ENCODE peak calls at places on chromosomes 11 and 22, in six cellular contexts. V, I, Z, F, D and K are unnamed samples.

GRCh38 chr11:8870461-8871282 is 40.3 kb upstream of the AKIP1 start:
- DNase-seq in F (peak), I (peak), Z (peak), D (peak), V (peak), K (no peak)

GRCh38 chr11:32874144-32874543 is 18.5 kb upstream of the QSER1 start:
- DNase-seq in F (no peak), Z (no peak), I (no peak), D (no peak), V (no peak), K (no peak)

GRCh38 chr11:123588117-123588815 is 66.2 kb downstream of the SCN3B start:
- DNase-seq in F (no peak), V (no peak), Z (no peak), I (no peak), D (no peak), K (no peak)

GRCh38 chr11:17504330-17505107 is 27.9 kb upstream of the ABCC8 start:
- DNase-seq in D (peak), I (peak), F (peak), Z (peak), V (peak), K (peak)

GRCh38 chr11:96155627-96156378 is 187.2 kb downstream of the MAML2 start:
- DNase-seq in I (peak), F (peak), Z (peak), V (peak), D (peak), K (peak)

GRCh38 chr22:22167791-22168189 is 76.8 kb upstream of the VPREB1 start:
- DNase-seq in F (no peak), Z (no peak), V (no peak), I (no peak), D (no peak), K (no peak)

GRCh38 chr22:39545310-39546063 is 12.9 kb upstream of the RPS19BP1 start:
- DNase-seq in I (peak), D (no peak), Z (peak), F (no peak), V (no peak), K (no peak)

GRCh38 chr11:100719362-100719761 is 32.3 kb downstream of the ARHGAP42 start:
- DNase-seq in D (no peak), V (no peak), I (peak), F (no peak), Z (peak), K (no peak)

GRCh38 chr11:15139101-15139770 is 24.5 kb downstream of the INSC start:
- DNase-seq in F (no peak), D (no peak), Z (no peak), I (no peak), V (no peak), K (no peak)

GRCh38 chr11:95282337-95282751 is 51.3 kb upstream of the SESN3 start:
- DNase-seq in D (no peak), V (no peak), I (peak), Z (peak), F (no peak), K (no peak)

GRCh38 chr11:1852885-1853284 is at the start of gene LSP1:
- DNase-seq in I (no peak), V (no peak), Z (no peak), D (no peak), F (no peak), K (no peak)

GRCh38 chr11:57131080-57131790 is 50.5 kb upstream of the LRRC55 start:
- DNase-seq in V (no peak), I (peak), F (peak), D (peak), Z (peak), K (no peak)

GRCh38 chr11:888290-889212 is 22.1 kb downstream of the CHID1 start:
- DNase-seq in F (no peak), I (no peak), V (no peak), D (no peak), Z (no peak), K (no peak)

GRCh38 chr11:124310746-124311145 is 3.0 kb downstream of the OR8D1 start:
- DNase-seq in Z (peak), D (no peak), I (no peak), F (no peak), V (no peak), K (no peak)

GRCh38 chr11:102253018-102253775 is 64.1 kb upstream of the BIRC3 start:
- DNase-seq in I (no peak), D (no peak), V (no peak), F (no peak), Z (no peak), K (no peak)

GRCh38 chr22:41957941-41958556 is 6.1 kb downstream of the SMIM45 start:
- DNase-seq in Z (no peak), V (no peak), I (no peak), F (no peak), D (no peak), K (no peak)

GRCh38 chr22:22199634-22200033 is 45.0 kb upstream of the VPREB1 start:
- DNase-seq in D (no peak), I (no peak), Z (no peak), V (no peak), F (no peak), K (no peak)

GRCh38 chr11:95531116-95531515 is 258.5 kb downstream of the FAM76B start:
- DNase-seq in I (peak), V (no peak), Z (peak), F (no peak), D (no peak), K (no peak)

GRCh38 chr11:83566948-83567347 is 280.8 kb upstream of the CCDC90B start:
- DNase-seq in D (no peak), Z (peak), F (no peak), V (no peak), I (peak), K (no peak)

GRCh38 chr11:8291421-8292350 is 28.0 kb upstream of the LMO1 start:
- DNase-seq in D (no peak), F (no peak), Z (no peak), V (no peak), I (no peak), K (no peak)

GRCh38 chr22:49979587-49980264 is 19.2 kb downstream of the PIM3 start:
- DNase-seq in Z (peak), I (peak), D (no peak), F (no peak), V (no peak), K (no peak)

DNA sequence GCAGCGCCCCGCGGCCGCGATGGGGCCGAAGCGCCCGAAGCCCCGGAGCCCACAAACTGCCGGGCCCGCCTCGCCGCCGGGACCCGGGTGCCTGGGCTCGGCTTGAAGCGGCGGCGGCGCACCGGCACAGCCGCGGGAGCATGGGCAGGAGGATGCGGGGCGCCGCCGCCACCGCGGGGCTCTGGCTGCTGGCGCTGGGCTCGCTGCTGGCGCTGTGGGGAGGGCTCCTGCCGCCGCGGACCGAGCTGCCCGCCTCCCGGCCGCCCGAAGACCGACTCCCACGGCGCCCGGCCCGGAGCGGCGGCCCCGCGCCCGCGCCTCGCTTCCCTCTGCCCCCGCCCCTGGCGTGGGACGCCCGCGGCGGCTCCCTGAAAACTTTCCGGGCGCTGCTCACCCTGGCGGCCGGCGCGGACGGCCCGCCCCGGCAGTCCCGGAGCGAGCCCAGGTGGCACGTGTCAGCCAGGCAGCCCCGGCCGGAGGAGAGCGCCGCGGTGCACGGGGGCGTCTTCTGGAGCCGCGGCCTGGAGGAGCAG is 303 bp downstream of the FJX1 start:
- DNase-seq in I (peak), D (peak), F (peak), V (no peak), Z (peak), K (no peak)
- H3K27ac ChIP-seq in I (peak), D (peak), F (peak), V (no peak), Z (no peak), K (no peak)

GRCh38 chr22:17172172-17172833 is 13.2 kb upstream of the HDHD5 start:
- DNase-seq in I (no peak), Z (no peak), F (peak), D (peak), V (no peak), K (no peak)
- H3K4me3 ChIP-seq in I (peak), Z (peak), F (peak), D (peak), V (peak), K (peak)

GRCh38 chr11:10861799-10862198 is 3.9 kb upstream of the ZBED5 start:
- DNase-seq in D (no peak), I (no peak), F (no peak), V (no peak), Z (no peak), K (no peak)
- H3K27ac ChIP-seq in D (no peak), I (no peak), F (peak), V (no peak), Z (no peak), K (peak)

DNA sequence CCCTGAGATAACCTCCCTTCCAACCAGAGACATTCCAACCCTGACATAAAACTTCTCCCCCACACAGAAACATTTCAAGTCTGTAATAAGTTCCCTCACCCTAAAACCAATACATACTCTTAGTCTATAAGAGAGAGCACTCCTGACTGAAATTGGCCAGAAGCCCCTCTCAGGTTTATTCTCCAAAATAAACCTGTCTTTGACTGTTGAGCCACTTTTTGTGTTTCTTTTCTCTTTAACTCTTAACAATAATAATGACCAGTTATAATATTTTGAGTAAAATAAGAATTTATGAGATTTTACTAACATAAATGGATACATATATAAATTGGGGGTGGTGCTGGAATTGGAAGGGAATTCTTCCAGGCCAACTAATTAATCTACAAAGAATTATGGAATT is 93.6 kb downstream of the GRM5 start:
- DNase-seq in D (no peak), I (no peak), V (no peak), F (no peak), Z (no peak), K (no peak)
- H3K4me3 ChIP-seq in D (no peak), I (no peak), V (no peak), F (no peak), Z (no peak), K (no peak)

DNA sequence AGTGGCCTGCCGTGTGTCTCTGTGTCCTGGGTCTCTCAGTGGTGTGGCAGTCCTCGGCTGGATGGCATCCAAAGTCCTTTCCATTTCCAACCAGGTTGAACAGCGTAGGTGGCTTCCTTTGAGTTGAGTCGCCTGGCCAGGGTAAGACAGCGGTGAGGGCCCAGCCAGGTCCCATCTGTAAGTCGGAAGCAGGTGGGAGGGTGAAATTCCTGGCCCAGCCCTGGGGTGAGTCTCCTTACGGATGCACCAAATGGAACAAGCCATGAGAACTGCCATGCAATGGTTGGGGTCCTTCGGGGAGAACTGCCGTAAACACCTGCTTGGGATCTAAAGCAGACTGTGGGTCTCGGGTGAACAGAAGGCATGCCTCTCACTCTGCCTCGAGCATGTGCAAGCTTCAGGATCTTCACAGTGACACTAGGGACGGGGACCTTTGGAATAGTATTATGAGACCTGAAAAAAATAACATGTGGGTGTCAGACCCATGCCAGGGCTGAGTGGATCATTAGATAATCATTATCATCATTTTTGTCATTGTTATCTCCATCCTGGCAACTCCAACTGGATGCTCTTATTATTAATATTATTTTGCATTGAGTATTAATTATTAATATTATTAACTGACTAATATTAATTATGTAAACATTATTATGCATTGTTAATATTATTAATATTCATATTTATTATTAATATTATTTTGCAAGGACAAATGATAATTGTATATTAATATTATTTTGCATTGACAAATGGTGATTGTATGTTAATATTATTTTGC is 57.7 kb upstream of the LINC01488 start:
- DNase-seq in Z (no peak), D (no peak), F (no peak), I (no peak), V (no peak), K (no peak)
- H3K27ac ChIP-seq in Z (no peak), D (no peak), F (no peak), I (no peak), V (no peak), K (no peak)

GRCh38 chr11:66674964-66675602 is 2.6 kb downstream of the RBM4B start:
- DNase-seq in Z (no peak), D (no peak), F (no peak), V (no peak), I (no peak), K (no peak)

GRCh38 chr11:66668653-66669430 is 8.8 kb downstream of the RBM4B start:
- DNase-seq in I (no peak), Z (no peak), F (no peak), V (no peak), D (no peak), K (no peak)

GRCh38 chr11:66665369-66665768 is 12.3 kb downstream of the RBM4B start:
- DNase-seq in F (no peak), Z (no peak), D (no peak), I (no peak), V (no peak), K (no peak)

GRCh38 chr11:66676279-66676919 is 1.3 kb downstream of the RBM4B start:
- DNase-seq in I (no peak), V (no peak), Z (no peak), D (no peak), F (no peak), K (no peak)

GRCh38 chr11:66670816-66671215 is 6.9 kb downstream of the RBM4B start:
- DNase-seq in V (no peak), F (no peak), I (no peak), Z (no peak), D (no peak), K (no peak)
- H3K4me3 ChIP-seq in V (no peak), F (no peak), I (no peak), Z (no peak), D (no peak), K (no peak)